ENCODE peak calls at places on chromosomes 3 and 15, in nine cellular contexts. E is adrenal gland, B is prostate gland, V is HCT116, G is H54, M is lower leg skin, N is esophagus muscularis mucosa, A is A549, L is spleen. O is an unnamed sample.

GRCh38 chr3:17432237-17432636 is 310.2 kb downstream of the TBC1D5 start:
- DNase-seq in G (no peak), E (no peak), B (no peak), N (no peak), L (no peak), V (no peak), A (no peak), M (no peak), O (no peak)

GRCh38 chr15:71940004-71940588 is 129.7 kb downstream of the NR2E3 start:
- DNase-seq in G (no peak), N (no peak), A (no peak), E (no peak), L (no peak), M (no peak), B (no peak), V (no peak), O (no peak)

GRCh38 chr3:125137432-125138033 is 75.0 kb downstream of the SLC12A8 start:
- DNase-seq in V (no peak), L (no peak), N (no peak), A (peak; percentile 32), B (no peak), E (peak; percentile 81), M (no peak), G (peak; percentile 96), O (no peak)

GRCh38 chr15:89096664-89097063 is 8.4 kb downstream of the ABHD2 start:
- DNase-seq in M (no peak), V (no peak), N (no peak), G (no peak), L (no peak), B (no peak), A (no peak), E (peak; percentile 73), O (peak; percentile 43)

GRCh38 chr3:37852097-37852496 is 9.6 kb upstream of the CTDSPL start:
- DNase-seq in A (no peak), B (no peak), L (peak; percentile 14), G (no peak), N (no peak), E (peak; percentile 69), M (peak; percentile 34), V (no peak), O (no peak)

GRCh38 chr3:195040773-195041520 is 230.0 kb downstream of the XXYLT1 start:
- DNase-seq in G (peak; percentile 63), L (no peak), N (no peak), V (peak; percentile 44), E (no peak), A (no peak), B (no peak), M (peak; percentile 69), O (peak; percentile 18)

GRCh38 chr3:4306860-4307259 is 3.7 kb downstream of the SETMAR start:
- DNase-seq in L (no peak), B (peak; percentile 30), E (no peak), N (no peak), V (no peak), G (no peak), A (no peak), M (no peak), O (no peak)

GRCh38 chr3:53860196-53860595 is 13.8 kb downstream of the IL17RB start:
- DNase-seq in E (no peak), V (no peak), M (no peak), B (no peak), G (no peak), A (no peak), L (no peak), N (no peak), O (no peak)

GRCh38 chr15:63971427-63971805 is 74.9 kb downstream of the DAPK2 start:
- DNase-seq in V (no peak), A (no peak), B (no peak), N (no peak), L (no peak), E (no peak), G (no peak), M (peak; percentile 76), O (no peak)

GRCh38 chr3:170585937-170586310 is at the start of gene SLC7A14:
- DNase-seq in B (no peak), E (no peak), L (no peak), N (no peak), A (no peak), V (no peak), G (no peak), M (no peak), O (no peak)

GRCh38 chr3:142981108-142981507 is 17.6 kb upstream of the PAQR9 start:
- DNase-seq in E (no peak), G (no peak), M (no peak), V (no peak), L (no peak), N (no peak), A (no peak), B (no peak), O (no peak)

GRCh38 chr15:38535451-38536200 is 29.0 kb downstream of the RASGRP1 start:
- DNase-seq in B (no peak), G (no peak), N (peak; percentile 62), L (no peak), M (no peak), E (no peak), V (no peak), A (no peak), O (no peak)

GRCh38 chr15:59303641-59304433 is 68.8 kb downstream of the MYO1E start:
- DNase-seq in G (no peak), M (peak; percentile 53), E (no peak), A (no peak), B (no peak), N (no peak), V (no peak), L (no peak), O (peak; percentile 40)
- TF ChIP-seq POLR2A in G (no peak), M (no peak), E (no peak), A (no peak), B (no peak), N (no peak), V (no peak), L (no peak), O (no peak)

DNA sequence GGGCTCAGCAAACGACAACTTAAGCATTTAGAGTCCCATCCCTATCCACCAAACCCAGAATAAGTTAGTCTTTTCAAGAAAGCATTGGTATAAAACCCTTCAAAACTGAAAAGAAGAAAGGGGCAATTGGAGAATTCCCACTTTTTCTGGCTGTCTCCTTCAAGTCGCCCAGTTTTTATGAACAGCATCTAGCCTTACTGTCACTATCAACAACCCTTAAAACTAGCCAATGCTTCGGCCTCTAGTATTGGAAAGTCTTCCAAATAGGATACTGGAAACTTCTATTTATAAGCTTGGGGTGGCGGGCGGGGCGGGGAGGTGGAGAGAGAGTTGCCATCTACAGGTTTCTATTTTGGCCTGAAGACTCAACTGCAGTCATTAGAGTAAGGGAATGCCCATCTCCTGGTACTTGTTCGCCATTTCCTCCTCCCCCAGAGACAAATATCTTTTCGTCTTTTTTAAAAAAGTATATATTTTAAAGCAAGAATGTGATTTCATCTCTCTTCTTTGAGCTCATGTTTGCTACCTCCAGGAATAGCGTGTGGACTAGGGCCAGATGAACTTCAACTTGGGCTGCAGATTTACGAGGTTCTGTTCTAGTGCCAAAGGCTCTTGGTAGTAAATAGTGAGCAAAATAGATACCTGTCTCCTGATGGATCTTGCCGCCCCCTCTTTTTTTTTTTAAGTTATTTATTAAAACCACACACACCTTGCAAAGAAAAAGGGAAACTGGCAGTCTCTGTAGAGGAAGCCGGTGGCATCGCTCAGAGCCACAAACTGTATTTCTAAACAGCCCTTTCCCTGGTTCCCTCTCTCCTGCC is 2.7 kb downstream of the BCL6 start:
- DNase-seq in V (no peak), E (peak; percentile 63), B (peak; percentile 82), A (no peak), L (no peak), M (peak; percentile 89), N (no peak), G (no peak), O (peak; percentile 55)
- TF ChIP-seq POLR2A in V (no peak), E (peak; percentile 56), B (no peak), A (no peak), L (no peak), M (no peak), N (no peak), G (no peak), O (no peak)

DNA sequence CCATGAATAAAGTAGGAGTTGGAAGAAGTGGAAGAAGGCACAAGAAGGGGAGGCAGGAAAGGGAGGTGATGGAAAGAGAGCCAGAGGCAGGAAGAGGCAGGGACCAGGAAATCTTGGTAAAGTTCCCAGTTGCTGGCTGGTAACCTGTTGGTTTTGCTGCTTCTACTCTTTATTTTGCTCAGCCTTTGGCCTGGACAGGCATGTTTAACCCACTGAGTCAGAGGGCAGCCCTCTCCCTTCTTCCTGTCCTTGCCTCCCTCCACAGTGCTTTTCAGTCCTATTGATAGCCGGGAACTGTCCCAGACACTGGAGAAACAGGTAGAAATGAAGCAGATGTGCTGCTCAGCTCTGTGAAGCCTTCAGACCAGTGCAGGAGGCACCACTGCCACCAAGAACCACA is 43.4 kb upstream of the APEH start:
- DNase-seq in M (no peak), V (no peak), N (no peak), L (no peak), E (no peak), A (no peak), G (no peak), B (no peak), O (no peak)
- TF ChIP-seq POLR2A in M (no peak), V (no peak), N (no peak), L (no peak), E (no peak), A (no peak), G (no peak), B (no peak), O (no peak)

DNA sequence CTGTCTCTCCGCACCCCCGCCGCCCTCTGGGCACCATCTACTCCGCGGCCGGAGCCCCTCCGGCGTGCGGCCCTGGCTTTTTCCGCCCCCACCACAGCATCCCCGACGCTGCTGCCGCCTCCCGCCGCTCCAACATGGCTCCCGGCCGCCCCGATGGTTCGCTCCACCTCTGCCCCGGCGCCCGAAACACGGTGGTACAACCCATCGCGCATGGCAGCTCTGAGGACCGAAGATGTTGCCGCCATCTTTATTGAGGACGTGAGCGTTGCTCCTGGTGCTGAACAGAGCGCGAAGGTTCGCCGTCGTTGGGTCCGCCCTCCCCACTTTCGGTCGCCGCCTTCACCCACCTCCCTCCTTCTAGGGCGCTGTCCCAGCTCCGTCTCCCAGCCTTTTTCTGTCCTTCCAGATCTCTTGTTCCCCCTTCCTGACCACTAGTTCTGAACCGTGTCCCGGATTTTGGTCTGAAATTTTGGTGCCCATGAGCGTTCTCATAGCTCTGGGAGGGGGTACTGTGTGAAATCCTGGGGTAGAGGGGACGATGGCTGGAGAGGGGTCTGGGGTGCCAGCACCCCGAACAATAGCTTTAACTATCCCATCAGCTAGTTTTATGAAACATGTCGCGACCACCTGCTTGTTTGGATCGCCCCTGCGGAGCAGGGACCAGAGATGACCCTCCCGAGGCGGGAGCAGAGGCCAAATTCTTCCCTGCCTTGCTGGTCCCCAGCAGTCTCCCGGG is at the start of gene CELSR3:
- DNase-seq in E (peak; percentile 83), N (no peak), V (peak; percentile 75), A (peak; percentile 51), B (peak; percentile 42), M (peak; percentile 91), G (peak; percentile 91), L (no peak), O (peak; percentile 50)
- TF ChIP-seq POLR2A in E (peak; percentile 54), N (peak; percentile 8), V (no peak), A (peak; percentile 65), B (no peak), M (no peak), G (peak; percentile 72), L (no peak), O (no peak)

O was measured in stomach.